ENCODE peak calls at places on chromosomes 1 and 21, in five cellular contexts. F is IMR-90, H is GM12878, R is HepG2, S is K562. Q is an unnamed sample.

GRCh38 chr21:16532841-16533240 is 803.1 kb downstream of the USP25 start:
- DNase-seq in F (peak; percentile 43), H (no peak), R (no peak), S (no peak), Q (no peak)

GRCh38 chr1:167166703-167167100 is 54.0 kb upstream of the POU2F1 start:
- DNase-seq in F (no peak), H (no peak), R (no peak), S (no peak), Q (no peak)

GRCh38 chr1:16302709-16303627 is 49.3 kb downstream of the FBXO42 start:
- DNase-seq in F (peak; percentile 10), H (no peak), R (no peak), S (no peak), Q (no peak)

GRCh38 chr1:212518188-212518951 is 85.7 kb downstream of the NENF start:
- DNase-seq in F (peak; percentile 84), H (no peak), R (peak; percentile 74), S (no peak), Q (peak; percentile 41)

GRCh38 chr1:89525169-89525855 is 683 bp downstream of the LRRC8B start:
- DNase-seq in F (no peak), H (peak; percentile 35), R (peak; percentile 17), S (peak; percentile 52), Q (peak; percentile 68)

GRCh38 chr1:154607084-154607747 is 770 bp downstream of the ADAR start:
- DNase-seq in F (peak; percentile 79), H (no peak), R (peak; percentile 16), S (no peak), Q (peak; percentile 34)

GRCh38 chr1:9294440-9294773 is 1.7 kb downstream of the SPSB1 start:
- DNase-seq in F (peak; percentile 96), H (no peak), R (peak; percentile 34), S (no peak), Q (no peak)

GRCh38 chr1:35350872-35351271 is 82.4 kb downstream of the ZMYM4 start:
- DNase-seq in F (no peak), H (no peak), R (no peak), S (no peak), Q (no peak)

GRCh38 chr1:154568165-154568815 is 712 bp downstream of the CHRNB2 start:
- DNase-seq in F (no peak), H (no peak), R (no peak), S (no peak), Q (peak; percentile 52)

GRCh38 chr1:203593723-203594122 is 32.9 kb upstream of the ATP2B4 start:
- DNase-seq in F (peak; percentile 72), H (no peak), R (no peak), S (peak; percentile 46), Q (no peak)

GRCh38 chr1:18110968-18111367 is 3.4 kb downstream of the IGSF21 start:
- DNase-seq in F (no peak), H (no peak), R (no peak), S (peak; percentile 71), Q (no peak)

GRCh38 chr1:219443763-219444162 is 169.1 kb downstream of the ZC3H11B start:
- DNase-seq in F (peak; percentile 46), H (no peak), R (no peak), S (no peak), Q (no peak)

GRCh38 chr1:10962483-10962882 is 50.0 kb upstream of the TARDBP start:
- DNase-seq in F (no peak), H (no peak), R (no peak), S (no peak), Q (peak; percentile 75)

GRCh38 chr1:109240158-109241152 is 8.9 kb upstream of the CELSR2 start:
- DNase-seq in F (peak; percentile 71), H (no peak), R (no peak), S (peak; percentile 41), Q (peak; percentile 63)

GRCh38 chr1:33221385-33221758 is 34.9 kb upstream of the ZNF362 start:
- DNase-seq in F (no peak), H (no peak), R (no peak), S (no peak), Q (no peak)
- H3K4me1 ChIP-seq in F (peaks cover 10% of the 10 kb centered on the region), H (no peaks in the 10 kb centered on the region), R (peaks cover 30% of the 10 kb centered on the region), S (no peaks in the 10 kb centered on the region), Q (no peaks in the 10 kb centered on the region)

GRCh38 chr1:157091668-157092273 is 7.8 kb downstream of the ETV3L start:
- DNase-seq in F (no peak), H (no peak), R (no peak), S (no peak), Q (no peak)

GRCh38 chr1:157091186-157091585 is 8.4 kb downstream of the ETV3L start:
- DNase-seq in F (no peak), H (no peak), R (no peak), S (no peak), Q (no peak)

GRCh38 chr1:157090771-157091170 is 8.8 kb downstream of the ETV3L start:
- DNase-seq in F (no peak), H (no peak), R (no peak), S (no peak), Q (no peak)

GRCh38 chr1:157089789-157090188 is 9.8 kb downstream of the ETV3L start:
- DNase-seq in F (no peak), H (no peak), R (no peak), S (no peak), Q (no peak)

DNA sequence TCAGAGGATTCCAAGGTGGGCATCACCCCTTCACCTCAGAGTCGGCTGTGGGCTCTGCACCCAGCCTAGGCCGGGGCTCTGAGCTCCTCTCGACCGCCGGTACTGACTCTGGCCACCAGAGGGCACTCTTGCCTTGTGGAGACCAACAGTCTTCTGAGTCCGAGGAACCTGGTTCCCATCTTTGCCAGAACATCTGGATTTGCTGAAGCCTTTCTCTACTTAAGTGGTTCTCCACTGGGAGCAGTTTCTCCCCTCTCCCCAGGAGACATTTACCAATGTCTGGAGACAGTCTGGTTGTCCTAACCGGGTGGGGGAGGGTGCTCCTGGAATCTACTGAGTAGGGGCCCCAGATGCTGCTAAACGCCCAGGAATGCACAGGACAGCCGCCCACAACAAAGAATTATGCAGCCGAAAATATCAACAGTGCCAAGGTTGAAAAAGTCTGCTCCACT is 9.4 kb downstream of the ETV3L start:
- DNase-seq in F (peak; percentile 87), H (no peak), R (peak; percentile 64), S (peak; percentile 87), Q (peak; percentile 88)
- H3K4me2 ChIP-seq in F (peak overlapping the region; percentile 5), H (no peak overlapping the region), R (no peak overlapping the region), S (no peak overlapping the region), Q (no peak overlapping the region)

DNA sequence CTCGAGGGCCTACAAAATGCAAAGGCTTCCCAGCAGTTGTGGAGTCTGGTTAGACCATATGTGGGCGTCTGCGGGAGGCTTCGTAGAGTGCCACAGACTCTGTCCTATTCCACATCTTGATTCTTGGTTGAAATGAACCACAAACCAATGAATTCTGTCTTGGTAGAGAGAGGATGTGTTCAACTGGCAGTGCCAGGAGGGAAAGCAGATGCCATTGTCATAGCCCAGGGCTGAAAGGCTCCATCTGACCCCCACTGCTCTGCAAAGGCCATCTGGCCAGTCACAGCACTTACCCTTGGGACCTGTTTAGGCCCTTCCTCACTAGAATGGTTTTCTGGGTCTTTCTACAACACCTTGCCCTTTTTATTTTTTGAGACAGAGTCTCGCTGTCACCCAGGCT is 22.1 kb downstream of the ACOT11 start:
- DNase-seq in F (no peak), H (no peak), R (no peak), S (no peak), Q (peak; percentile 75)
- TF ChIP-seq MXI1 in F (no peak), H (no peak), R (no peak), S (no peak), Q (no peak)

DNA sequence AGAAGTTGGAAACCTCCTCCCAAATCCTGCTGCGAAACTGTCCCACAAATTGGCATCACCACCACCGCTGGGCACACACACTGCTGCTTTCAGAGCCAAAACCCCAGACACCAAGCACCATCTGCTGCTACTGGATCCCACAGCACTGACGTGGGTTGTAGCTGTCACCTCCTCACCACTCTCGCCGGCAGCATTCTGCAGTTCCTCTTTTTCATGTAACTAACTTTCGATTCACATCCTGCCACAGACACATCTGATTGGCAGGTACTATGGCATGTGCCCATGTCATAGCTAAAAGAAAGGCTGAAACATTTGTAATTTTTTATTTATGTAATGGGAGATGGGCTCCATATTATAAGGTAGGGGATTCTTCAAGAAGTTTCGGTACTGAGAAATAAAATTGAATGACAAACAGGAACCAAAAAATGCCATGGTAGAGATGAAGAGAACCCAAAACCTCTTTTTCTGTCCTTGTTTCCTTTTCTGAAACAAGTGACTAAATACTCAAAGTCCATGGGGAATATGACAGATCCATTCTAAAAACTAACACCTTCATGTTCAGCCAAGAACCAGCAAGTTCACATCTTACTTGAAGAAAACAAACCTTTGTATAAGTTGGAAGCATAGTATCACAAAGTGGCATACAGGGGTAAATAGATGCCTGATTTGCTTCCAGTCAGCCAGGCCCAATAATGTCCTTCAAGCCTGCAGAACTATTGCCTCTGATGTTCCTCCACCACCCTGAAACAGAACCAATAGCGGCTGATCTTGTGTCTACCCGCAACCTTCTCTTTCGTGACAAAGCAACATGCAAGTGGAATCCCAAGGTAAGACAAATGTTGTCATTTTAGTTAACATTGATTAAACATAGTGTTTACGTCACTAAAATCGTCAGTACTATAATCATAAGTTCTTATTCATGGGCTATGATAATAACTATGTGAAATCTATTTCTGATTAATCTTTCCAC is 26.6 kb upstream of the RGS13 start:
- DNase-seq in F (no peak), H (peak; percentile 96), R (no peak), S (no peak), Q (no peak)
- H3K4me1 ChIP-seq in F (no peaks in the 10 kb centered on the region), H (peaks cover 23% of the 10 kb centered on the region), R (peaks cover 13% of the 10 kb centered on the region), S (no peaks in the 10 kb centered on the region), Q (peaks cover 5% of the 10 kb centered on the region)

GRCh38 chr1:208253177-208253576 is 9.0 kb upstream of the PLXNA2 start:
- DNase-seq in F (no peak), H (no peak), R (no peak), S (no peak), Q (no peak)

GRCh38 chr1:208256091-208256490 is 11.9 kb upstream of the PLXNA2 start:
- DNase-seq in F (no peak), H (no peak), R (no peak), S (no peak), Q (no peak)

GRCh38 chr1:208256556-208256955 is 12.4 kb upstream of the PLXNA2 start:
- DNase-seq in F (no peak), H (no peak), R (no peak), S (no peak), Q (no peak)

GRCh38 chr1:208254376-208254775 is 10.2 kb upstream of the PLXNA2 start:
- DNase-seq in F (no peak), H (no peak), R (no peak), S (no peak), Q (no peak)

DNA sequence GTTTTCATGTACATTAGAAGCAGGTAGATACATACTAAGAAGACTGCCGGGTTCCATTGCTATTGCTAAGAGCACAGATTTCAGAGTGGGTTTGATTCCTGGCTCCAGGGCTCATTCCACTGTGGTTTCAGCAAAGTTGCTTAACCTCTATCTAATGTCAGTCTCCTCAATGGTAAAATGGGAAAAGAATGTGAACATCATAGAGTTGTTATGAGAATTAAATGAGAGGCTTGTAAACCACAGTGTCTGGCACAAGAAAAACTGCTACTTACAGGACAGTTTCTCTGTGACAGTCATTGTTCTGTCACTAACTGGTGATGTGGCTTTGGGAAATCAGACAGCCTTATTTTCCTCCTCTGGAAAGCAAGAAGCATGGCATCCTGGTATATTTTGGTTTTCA is 10.7 kb upstream of the PLXNA2 start:
- DNase-seq in F (peak; percentile 52), H (no peak), R (no peak), S (no peak), Q (no peak)
- H3K4me2 ChIP-seq in F (no peak overlapping the region), H (no peak overlapping the region), R (no peak overlapping the region), S (no peak overlapping the region), Q (no peak overlapping the region)

GRCh38 chr1:25616932-25617625 is 488 bp downstream of the MAN1C1 start:
- DNase-seq in F (no peak), H (no peak), R (no peak), S (peak; percentile 63), Q (peak; percentile 70)
- TF ChIP-seq MXI1 in F (no peak), H (no peak), R (no peak), S (no peak), Q (no peak)

GRCh38 chr1:196464545-196464944 is 143.7 kb downstream of the KCNT2 start:
- DNase-seq in F (peak; percentile 31), H (no peak), R (no peak), S (no peak), Q (no peak)
- H3K4me1 ChIP-seq in F (peaks cover 5% of the 10 kb centered on the region), H (no peaks in the 10 kb centered on the region), R (no peaks in the 10 kb centered on the region), S (no peaks in the 10 kb centered on the region), Q (peaks cover 12% of the 10 kb centered on the region)

Q was measured in SK-N-SH.